ENCODE peak calls at places on chromosomes 1 and 21, in nine cellular contexts. M is fibroblast of lung, H is pancreas, Q is left lung, A is A549, Z is Panc1, J is GM23338, D is AG04450, Y is mammary epithelial cell. T is an unnamed sample.
A peak's percentile ranks its signal among the peaks of the same experiment; 100 is the strongest.

GRCh38 chr1:235910357-235911299 is 43.9 kb upstream of the LYST start:
- DNase-seq in M (peak; percentile 99), H (no peak), J (peak; percentile 51), Z (peak; percentile 94), A (peak; percentile 94), Y (peak; percentile 99), Q (peak; percentile 71), D (peak; percentile 65), T (no peak)

GRCh38 chr1:112371770-112372169 is 24.2 kb upstream of the CTTNBP2NL start:
- DNase-seq in D (no peak), M (peak; percentile 11), H (no peak), Q (no peak), A (no peak), Y (no peak), Z (no peak), J (no peak), T (no peak)

GRCh38 chr1:116763787-116764465 is 9.7 kb downstream of the CD2 start:
- DNase-seq in H (no peak), A (peak; percentile 31), Q (no peak), D (no peak), Z (no peak), M (no peak), J (peak; percentile 72), Y (no peak), T (no peak)

GRCh38 chr1:152013664-152014237 is 20.1 kb upstream of the S100A10 start:
- DNase-seq in D (no peak), Z (no peak), J (peak; percentile 87), Q (no peak), M (peak; percentile 47), Y (no peak), H (no peak), A (no peak), T (no peak)

GRCh38 chr1:153525088-153525713 is 10.6 kb downstream of the S100A6 start:
- DNase-seq in J (no peak), Z (no peak), Y (peak; percentile 46), D (no peak), A (no peak), M (peak; percentile 52), H (no peak), Q (no peak), T (no peak)

GRCh38 chr1:63799324-63799723 is 25.5 kb downstream of the ROR1 start:
- DNase-seq in Z (no peak), A (no peak), M (no peak), Y (no peak), H (no peak), J (no peak), D (no peak), Q (no peak), T (no peak)

GRCh38 chr1:34262921-34263320 is 86.2 kb downstream of the C1orf94 start:
- DNase-seq in H (no peak), Z (no peak), Q (no peak), J (no peak), D (no peak), M (no peak), Y (no peak), A (no peak), T (no peak)

GRCh38 chr1:109508001-109508872 is 1.3 kb downstream of the AMIGO1 start:
- DNase-seq in Z (no peak), H (no peak), Y (no peak), J (no peak), Q (no peak), D (no peak), A (no peak), M (no peak), T (no peak)

GRCh38 chr1:45171575-45171974 is 34.8 kb downstream of the ZSWIM5 start:
- DNase-seq in Y (no peak), Z (no peak), M (no peak), J (no peak), Q (no peak), H (no peak), D (no peak), A (no peak), T (no peak)

GRCh38 chr21:37346841-37347430 is 19.6 kb upstream of the DYRK1A start:
- DNase-seq in H (no peak), Z (no peak), M (no peak), Y (peak; percentile 12), A (no peak), Q (no peak), D (no peak), J (no peak), T (no peak)

GRCh38 chr21:15472641-15473040 is 257.1 kb upstream of the USP25 start:
- DNase-seq in D (no peak), J (no peak), Y (peak; percentile 53), Z (no peak), H (no peak), Q (no peak), A (no peak), M (no peak), T (no peak)

GRCh38 chr1:225735252-225736149 is 42.1 kb upstream of the SRP9 start:
- DNase-seq in M (peak; percentile 98), A (peak; percentile 82), J (no peak), Z (peak; percentile 64), Q (peak; percentile 45), Y (peak; percentile 97), H (peak; percentile 43), D (peak; percentile 81), T (no peak)

DNA sequence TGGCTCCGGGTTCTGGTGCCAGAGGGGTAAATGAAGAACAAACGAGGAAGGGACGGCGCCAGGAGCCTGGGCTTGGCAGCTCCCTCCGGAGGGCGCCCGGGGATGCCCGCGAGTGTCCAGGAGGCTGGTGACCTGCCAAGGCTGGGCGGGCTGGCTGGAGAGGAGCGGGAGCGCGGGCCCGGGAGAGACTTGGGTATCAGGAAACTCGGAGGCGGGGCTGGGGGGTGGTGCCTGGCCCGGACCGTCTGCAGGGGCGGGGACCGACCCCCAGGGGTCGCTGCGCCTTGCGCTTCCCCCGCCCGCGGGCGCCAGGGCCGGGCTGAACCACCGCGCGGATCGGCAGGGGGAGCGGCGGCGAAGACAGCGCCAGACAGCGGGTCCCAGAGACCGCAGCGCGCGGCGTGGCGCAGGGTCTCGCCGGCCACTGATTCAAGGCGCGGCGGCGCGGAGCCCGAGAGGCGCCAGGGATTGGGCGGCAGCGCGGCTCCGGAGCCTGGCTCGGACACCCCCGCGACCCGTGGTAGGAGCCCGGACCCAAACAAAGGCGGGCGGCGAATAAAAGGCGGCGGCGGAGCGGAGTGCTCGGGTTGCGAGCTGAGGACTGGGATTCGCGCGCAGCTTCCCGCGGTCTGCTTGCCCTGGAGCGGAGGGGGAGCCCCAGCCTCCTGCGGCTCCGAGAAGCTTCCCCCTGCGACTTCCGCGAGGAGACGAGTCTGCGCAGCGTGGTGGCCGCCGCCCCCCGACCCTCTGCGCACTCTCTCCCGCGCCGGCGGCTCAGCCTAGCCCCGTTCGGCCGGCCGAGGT is at the start of gene DISP3:
- DNase-seq in Z (no peak), D (no peak), Q (no peak), J (peak; percentile 95), A (peak; percentile 72), H (peak; percentile 53), M (peak; percentile 46), Y (peak; percentile 63), T (peak; percentile 79)
- H3K27ac ChIP-seq in Z (peak within 1 kb of the TSS; percentile 42), D (no peak within 1 kb of the TSS), Q (no peak within 1 kb of the TSS), J (no peak within 1 kb of the TSS), A (peak within 1 kb of the TSS; percentile 93), H (no peak within 1 kb of the TSS), M (no peak within 1 kb of the TSS), Y (no peak within 1 kb of the TSS), T (no peak within 1 kb of the TSS)

DNA sequence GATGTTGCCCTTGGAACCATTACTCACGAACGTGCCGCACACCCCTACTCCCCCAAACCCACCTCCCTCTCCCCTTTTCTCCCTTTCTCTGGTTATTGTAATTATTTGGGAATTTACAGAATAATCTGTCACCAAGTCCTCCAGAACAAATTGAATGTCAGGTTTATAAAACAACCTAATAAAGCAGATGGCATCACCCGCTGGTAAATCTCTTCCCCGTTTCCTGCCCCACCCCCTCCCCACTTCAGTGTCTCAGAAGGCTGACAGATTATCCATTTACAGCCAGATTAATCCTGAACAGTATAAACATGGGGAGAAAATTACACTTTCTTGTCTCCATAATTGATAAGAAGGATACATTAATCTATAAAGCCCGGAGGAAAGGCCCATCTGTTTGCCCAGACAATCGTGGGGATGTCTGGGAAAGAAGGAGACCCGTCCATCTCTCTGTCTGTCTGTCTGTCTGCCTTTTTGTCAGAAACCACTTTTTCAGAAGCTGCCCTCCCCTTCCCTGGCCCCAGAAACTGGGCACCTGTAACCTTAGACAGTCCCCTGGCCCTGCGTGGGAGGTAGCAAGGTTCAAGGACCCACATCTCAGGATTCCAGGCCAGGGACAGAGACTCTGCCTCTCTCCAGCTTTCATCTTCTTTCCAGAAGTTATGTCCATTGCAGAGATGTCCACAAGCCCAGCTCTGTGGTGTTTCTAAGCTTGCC is 60.7 kb upstream of the CD34 start:
- DNase-seq in H (no peak), D (no peak), Q (no peak), Y (no peak), J (no peak), A (no peak), Z (no peak), M (no peak), T (no peak)
- H3K27ac ChIP-seq in H (no peak overlapping the region), D (no peak overlapping the region), Q (no peak overlapping the region), Y (no peak overlapping the region), J (no peak overlapping the region), A (no peak overlapping the region), Z (no peak overlapping the region), M (no peak overlapping the region), T (no peak overlapping the region)

DNA sequence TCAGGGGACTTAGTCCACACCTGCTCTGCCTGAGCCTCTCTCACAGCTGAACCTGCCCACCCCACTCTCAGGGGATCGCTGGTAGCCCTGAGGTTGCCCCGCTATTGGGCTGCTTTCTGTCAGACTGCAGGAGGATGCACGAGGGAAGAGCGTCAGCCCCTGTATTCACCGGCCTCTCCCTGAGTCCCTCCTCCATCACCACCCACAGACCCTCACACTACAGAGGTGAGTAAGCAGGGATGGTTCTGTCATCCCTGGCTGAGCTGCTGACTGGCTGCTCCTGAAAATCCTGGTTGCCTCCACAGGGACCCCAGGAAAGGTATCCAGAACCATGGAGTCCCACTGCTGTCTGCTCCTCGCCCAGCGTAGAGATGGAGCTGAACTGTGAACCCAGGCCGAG is 118.7 kb downstream of the SYT2 start:
- DNase-seq in Z (no peak), A (no peak), Y (no peak), Q (no peak), H (no peak), M (no peak), J (no peak), D (no peak), T (no peak)
- H3K27ac ChIP-seq in Z (no peak overlapping the region), A (peak overlapping the region; percentile 86), Y (peak overlapping the region; percentile 91), Q (no peak overlapping the region), H (no peak overlapping the region), M (no peak overlapping the region), J (no peak overlapping the region), D (no peak overlapping the region), T (no peak overlapping the region)

GRCh38 chr1:23772854-23773242 is 5.4 kb upstream of the PITHD1 start:
- DNase-seq in Z (no peak), Q (no peak), A (no peak), H (no peak), Y (no peak), M (no peak), D (no peak), J (no peak), T (no peak)
- H3K27ac ChIP-seq in Z (no peak overlapping the region), Q (no peak overlapping the region), A (no peak overlapping the region), H (no peak overlapping the region), Y (no peak overlapping the region), M (no peak overlapping the region), D (no peak overlapping the region), J (no peak overlapping the region), T (no peak overlapping the region)